ENCODE peak calls at places on chromosome 5, in five cellular contexts. B, R, C, O and J are unnamed samples.

GRCh38 chr5:159031513-159031912 is 68.2 kb downstream of the EBF1 start:
- DNase-seq in B (no peak), R (no peak), C (no peak), O (no peak), J (no peak)

GRCh38 chr5:40614923-40615585 is 64.7 kb upstream of the PTGER4 start:
- DNase-seq in B (no peak), R (no peak), C (no peak), O (no peak), J (no peak)

GRCh38 chr5:106757672-106758071 is 913.1 kb downstream of the EFNA5 start:
- DNase-seq in B (no peak), R (no peak), C (no peak), O (no peak), J (no peak)

GRCh38 chr5:167688731-167689130 is 602.7 kb upstream of the WWC1 start:
- DNase-seq in B (no peak), R (no peak), C (no peak), O (no peak), J (no peak)

GRCh38 chr5:2710910-2711309 is 40.6 kb downstream of the IRX2 start:
- DNase-seq in B (no peak), R (no peak), C (no peak), O (no peak), J (no peak)

GRCh38 chr5:57034517-57034916 is 82.6 kb upstream of the MIER3 start:
- DNase-seq in B (no peak), R (no peak), C (no peak), O (no peak), J (no peak)

GRCh38 chr5:66660401-66660800 is 64.2 kb downstream of the MAST4 start:
- DNase-seq in B (no peak), R (no peak), C (no peak), O (no peak), J (no peak)

GRCh38 chr5:137752873-137753226 is 1.3 kb downstream of the HNRNPA0 start:
- DNase-seq in B (peak; percentile 17), R (no peak), C (no peak), O (peak; percentile 17), J (peak; percentile 55)

GRCh38 chr5:135133698-135134515 is 99.9 kb upstream of the PITX1 start:
- DNase-seq in B (no peak), R (no peak), C (no peak), O (peak; percentile 72), J (no peak)

GRCh38 chr5:147346006-147346561 is 111.3 kb downstream of the STK32A start:
- DNase-seq in B (no peak), R (no peak), C (no peak), O (no peak), J (no peak)

GRCh38 chr5:31054436-31054835 is 139.1 kb upstream of the CDH6 start:
- DNase-seq in B (no peak), R (no peak), C (no peak), O (no peak), J (no peak)

GRCh38 chr5:68424799-68425537 is 209.4 kb downstream of the PIK3R1 start:
- DNase-seq in B (no peak), R (no peak), C (peak; percentile 67), O (no peak), J (no peak)

GRCh38 chr5:93342563-93343061 is 238.4 kb downstream of the NR2F1-AS1 start:
- DNase-seq in B (no peak), R (no peak), C (peak; percentile 31), O (no peak), J (no peak)

GRCh38 chr5:23389543-23390215 is 117.7 kb upstream of the PRDM9 start:
- DNase-seq in B (no peak), R (peak; percentile 5), C (no peak), O (no peak), J (no peak)

GRCh38 chr5:116982035-116982434 is 407.4 kb upstream of the SEMA6A start:
- DNase-seq in B (no peak), R (no peak), C (no peak), O (no peak), J (no peak)

GRCh38 chr5:178143901-178144300 is 9.8 kb downstream of the NHP2 start:
- DNase-seq in B (no peak), R (no peak), C (no peak), O (no peak), J (no peak)

GRCh38 chr5:58060971-58061370 is 398.9 kb downstream of the PLK2 start:
- DNase-seq in B (no peak), R (no peak), C (no peak), O (no peak), J (no peak)

GRCh38 chr5:135127604-135128240 is 93.7 kb upstream of the PITX1 start:
- DNase-seq in B (no peak), R (no peak), C (no peak), O (peak; percentile 83), J (no peak)

GRCh38 chr5:160021818-160022446 is 13.0 kb downstream of the TTC1 start:
- DNase-seq in B (peak; percentile 68), R (peak; percentile 33), C (peak; percentile 28), O (peak; percentile 61), J (peak; percentile 57)

DNA sequence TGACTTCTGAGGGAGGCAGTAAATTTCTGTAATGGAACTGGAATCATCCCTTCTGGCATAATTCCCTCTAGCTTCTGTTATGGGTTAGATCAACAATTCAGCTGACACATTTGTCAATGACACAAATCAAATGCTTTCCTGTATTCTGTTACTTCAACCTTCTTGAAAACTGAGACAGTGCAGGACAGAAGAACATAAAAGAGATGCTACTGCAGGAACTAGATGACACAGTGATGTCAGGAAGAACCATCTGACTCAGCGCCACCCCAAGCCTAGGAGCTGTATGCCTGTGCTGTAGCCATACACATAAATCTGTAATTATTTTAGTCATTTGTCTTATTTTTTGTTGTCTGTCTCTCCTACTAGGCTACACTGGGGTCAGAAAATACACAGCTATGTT is 18.2 kb upstream of the CEP120 start:
- DNase-seq in B (no peak), R (no peak), C (no peak), O (no peak), J (no peak)
- TF ChIP-seq SUZ12 in B (no peak), R (no peak), C (no peak), O (no peak), J (no peak)

GRCh38 chr5:43702815-43703214 is 99.8 kb downstream of the NNT start:
- DNase-seq in B (no peak), R (no peak), C (no peak), O (no peak), J (no peak)
- TF ChIP-seq SUZ12 in B (no peak), R (no peak), C (no peak), O (no peak), J (no peak)

GRCh38 chr5:80141147-80141671 is 106.1 kb downstream of the THBS4 start:
- DNase-seq in B (no peak), R (peak; percentile 57), C (no peak), O (no peak), J (peak; percentile 71)
- TF ChIP-seq SUZ12 in B (no peak), R (no peak), C (no peak), O (no peak), J (no peak)

DNA sequence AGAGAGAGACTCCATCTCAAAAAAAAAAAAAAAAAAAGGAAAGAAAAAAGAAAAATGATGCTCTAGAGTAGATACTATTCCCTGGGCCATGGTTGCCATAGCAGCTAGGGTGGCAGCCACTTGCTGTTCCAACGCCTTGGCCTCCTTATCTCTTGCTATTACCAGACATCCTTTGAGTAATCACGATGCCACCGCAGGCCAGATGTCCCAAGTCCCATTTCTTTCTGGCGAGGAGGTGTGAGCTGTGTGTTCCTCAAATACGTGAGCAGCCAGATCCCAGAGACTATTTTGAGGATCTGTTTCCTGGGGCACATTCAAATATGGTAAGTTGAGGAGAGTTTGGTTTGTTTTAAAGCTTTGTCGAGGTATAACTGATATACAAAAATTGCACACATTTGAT is 23.4 kb upstream of the GFPT2 start:
- DNase-seq in B (no peak), R (no peak), C (no peak), O (no peak), J (no peak)
- TF ChIP-seq SUZ12 in B (no peak), R (no peak), C (no peak), O (no peak), J (no peak)

GRCh38 chr5:78561261-78561660 is 87.3 kb downstream of the LHFPL2 start:
- DNase-seq in B (no peak), R (no peak), C (no peak), O (no peak), J (no peak)
- TF ChIP-seq SUZ12 in B (no peak), R (no peak), C (no peak), O (no peak), J (no peak)

GRCh38 chr5:171366645-171367044 is 21.0 kb upstream of the NPM1 start:
- DNase-seq in B (no peak), R (no peak), C (no peak), O (no peak), J (no peak)

GRCh38 chr5:171363846-171364245 is 23.8 kb upstream of the NPM1 start:
- DNase-seq in B (no peak), R (no peak), C (no peak), O (no peak), J (no peak)

GRCh38 chr5:171367424-171368370 is 20.0 kb upstream of the NPM1 start:
- DNase-seq in B (no peak), R (no peak), C (no peak), O (no peak), J (no peak)

GRCh38 chr5:171369056-171369455 is 18.6 kb upstream of the NPM1 start:
- DNase-seq in B (no peak), R (no peak), C (no peak), O (no peak), J (no peak)

GRCh38 chr5:171365351-171365750 is 22.3 kb upstream of the NPM1 start:
- DNase-seq in B (peak; percentile 75), R (peak; percentile 16), C (no peak), O (peak; percentile 15), J (no peak)
- TF ChIP-seq SUZ12 in B (no peak), R (no peak), C (no peak), O (no peak), J (no peak)

DNA sequence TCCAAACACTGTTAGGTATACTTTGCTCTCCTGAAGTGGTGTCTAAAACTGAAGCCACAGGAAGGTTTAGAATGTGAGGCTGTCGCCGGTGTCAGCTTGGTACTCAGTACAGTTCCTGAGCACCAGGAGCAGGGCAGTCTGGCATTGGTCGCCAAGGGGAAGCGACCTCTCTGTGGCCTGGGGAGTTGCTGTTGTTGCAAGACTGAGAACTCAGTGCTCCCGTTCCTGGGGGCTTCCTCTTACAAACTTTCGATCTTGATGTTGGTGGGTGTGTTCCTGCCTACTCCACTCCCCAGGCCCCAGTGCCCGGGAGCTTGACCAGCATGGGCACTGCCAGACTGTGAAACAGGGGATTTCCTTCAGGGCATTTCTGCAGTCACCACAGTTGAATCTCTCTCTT is 52.4 kb upstream of the PPARGC1B start:
- DNase-seq in B (no peak), R (no peak), C (peak; percentile 23), O (no peak), J (no peak)
- TF ChIP-seq SUZ12 in B (no peak), R (no peak), C (no peak), O (no peak), J (no peak)